ENCODE peak calls at places on chromosomes 2 and 18, in nine cellular contexts. C, J, M, R, T, D, S, A and H are unnamed samples.

GRCh38 chr2:228649876-228650275 is 468.4 kb upstream of the SPHKAP start:
- DNase-seq in A (no peak), J (no peak), C (no peak), M (no peak), S (no peak), D (no peak), T (no peak), R (no peak), H (no peak)

GRCh38 chr18:46199515-46200147 is 95.4 kb downstream of the HAUS1 start:
- DNase-seq in R (peak), S (no peak), J (peak), D (no peak), M (no peak), T (no peak), A (no peak), C (no peak), H (no peak)

GRCh38 chr2:71889991-71890684 is 257.5 kb downstream of the CYP26B1 start:
- DNase-seq in T (no peak), C (no peak), D (no peak), J (no peak), R (peak), A (no peak), S (no peak), M (no peak), H (no peak)

GRCh38 chr2:237680702-237681478 is 53.5 kb downstream of the LRRFIP1 start:
- DNase-seq in R (no peak), S (no peak), D (no peak), A (no peak), M (no peak), C (no peak), J (no peak), T (no peak), H (no peak)

GRCh38 chr2:33384562-33384961 is 91.9 kb upstream of the RASGRP3 start:
- DNase-seq in A (no peak), S (no peak), D (no peak), R (no peak), C (no peak), J (no peak), T (no peak), M (no peak), H (no peak)

GRCh38 chr18:59877366-59877765 is 22.4 kb upstream of the PMAIP1 start:
- DNase-seq in T (no peak), S (no peak), J (no peak), C (peak), D (no peak), M (no peak), R (no peak), A (no peak), H (no peak)

GRCh38 chr2:33136056-33136455 is 189.3 kb downstream of the LTBP1 start:
- DNase-seq in R (peak), M (no peak), C (no peak), T (no peak), A (no peak), S (no peak), D (no peak), J (no peak), H (no peak)

GRCh38 chr2:47782557-47783490 is at the start of gene MSH6:
- DNase-seq in D (peak), R (peak), M (peak), S (peak), A (peak), J (peak), C (peak), T (peak), H (peak)

GRCh38 chr2:114724513-114724912 is 282.1 kb downstream of the DPP10 start:
- DNase-seq in M (no peak), T (no peak), R (no peak), S (no peak), D (no peak), C (no peak), J (no peak), A (no peak), H (no peak)

GRCh38 chr18:52499018-52499417 is 159.0 kb downstream of the DCC start:
- DNase-seq in R (no peak), M (no peak), D (no peak), J (no peak), S (no peak), C (no peak), A (no peak), T (no peak), H (no peak)

GRCh38 chr2:230408244-230408842 is 7.7 kb upstream of the SP100 start:
- DNase-seq in T (no peak), C (no peak), D (no peak), M (no peak), R (peak), J (peak), A (peak), S (no peak), H (no peak)

GRCh38 chr18:63273170-63273925 is 46.2 kb downstream of the BCL2 start:
- DNase-seq in D (no peak), M (peak), C (no peak), J (no peak), R (no peak), T (no peak), S (no peak), A (no peak), H (no peak)

GRCh38 chr2:51469102-51469501 is 437.2 kb upstream of the NRXN1 start:
- DNase-seq in S (no peak), J (no peak), C (no peak), R (no peak), A (no peak), T (no peak), M (no peak), D (no peak), H (no peak)

GRCh38 chr18:3264362-3264761 is 2.4 kb downstream of the MYL12B start:
- DNase-seq in T (no peak), A (no peak), D (no peak), S (no peak), M (no peak), C (no peak), J (no peak), R (no peak), H (no peak)

GRCh38 chr18:49668583-49669290 is 106.9 kb downstream of the LIPG start:
- DNase-seq in D (no peak), A (no peak), M (no peak), C (no peak), J (no peak), S (no peak), T (no peak), R (peak), H (no peak)

GRCh38 chr18:79863946-79864725 is 66.4 kb downstream of the KCNG2 start:
- DNase-seq in R (no peak), M (no peak), D (no peak), S (peak), C (no peak), A (no peak), T (peak), J (no peak), H (no peak)

GRCh38 chr2:206173147-206173546 is 13.5 kb downstream of the EEF1B2 start:
- DNase-seq in R (no peak), J (no peak), A (no peak), T (no peak), S (no peak), D (no peak), M (no peak), C (no peak), H (no peak)

GRCh38 chr18:48735070-48735676 is 196.3 kb downstream of the CTIF start:
- DNase-seq in D (no peak), M (no peak), T (no peak), C (no peak), R (peak), A (peak), J (no peak), S (no peak), H (no peak)

GRCh38 chr18:1848716-1849115 is 722.6 kb downstream of the METTL4 start:
- DNase-seq in S (no peak), M (no peak), R (peak), J (no peak), T (no peak), A (peak), C (no peak), D (no peak), H (no peak)

GRCh38 chr18:80136679-80137078 is 27.6 kb downstream of the ADNP2 start:
- DNase-seq in J (no peak), M (no peak), R (no peak), S (no peak), T (no peak), C (no peak), D (no peak), A (no peak), H (peak)

GRCh38 chr2:201973316-201973715 is 60.3 kb upstream of the FZD7 start:
- DNase-seq in R (no peak), S (no peak), D (no peak), J (no peak), C (no peak), T (no peak), M (no peak), A (no peak), H (no peak)

GRCh38 chr2:3461781-3462492 is 57.4 kb downstream of the ADI1 start:
- DNase-seq in D (no peak), R (peak), S (no peak), C (peak), T (peak), J (peak), A (no peak), M (peak), H (no peak)

GRCh38 chr18:61502472-61502871 is 169.2 kb downstream of the CDH20 start:
- DNase-seq in S (no peak), A (no peak), T (no peak), C (peak), J (peak), D (no peak), R (peak), M (peak), H (peak)

GRCh38 chr2:195049372-195050031 is 607.5 kb upstream of the SLC39A10 start:
- DNase-seq in R (peak), S (no peak), J (no peak), M (no peak), T (no peak), A (peak), D (no peak), C (no peak), H (no peak)

GRCh38 chr2:135037831-135038230 is 9.4 kb downstream of the MAP3K19 start:
- DNase-seq in R (no peak), S (no peak), T (no peak), M (no peak), A (no peak), C (no peak), D (no peak), J (no peak), H (no peak)

GRCh38 chr2:105328281-105329196 is 996 bp downstream of the TGFBRAP1 start:
- DNase-seq in M (no peak), J (no peak), T (no peak), R (no peak), D (no peak), C (peak), S (peak), A (peak), H (no peak)

GRCh38 chr18:7844418-7844817 is 277.3 kb downstream of the PTPRM start:
- DNase-seq in J (no peak), D (no peak), A (peak), R (no peak), S (no peak), C (no peak), M (no peak), T (no peak), H (no peak)

GRCh38 chr2:132581917-132582316 is 88.1 kb downstream of the LYPD1 start:
- DNase-seq in S (no peak), D (no peak), R (no peak), A (peak), T (no peak), J (no peak), M (no peak), C (no peak), H (no peak)

GRCh38 chr2:235496239-235496621 is 2.4 kb downstream of the AGAP1 start:
- DNase-seq in T (no peak), S (no peak), J (no peak), A (no peak), C (no peak), D (no peak), M (no peak), R (no peak), H (no peak)

GRCh38 chr2:48423376-48423775 is 106.6 kb upstream of the STON1 start:
- DNase-seq in T (peak), D (no peak), C (no peak), S (no peak), M (no peak), A (peak), R (peak), J (peak), H (no peak)

GRCh38 chr2:216274194-216274593 is 98.1 kb downstream of the MARCHF4 start:
- DNase-seq in A (no peak), C (no peak), M (no peak), T (no peak), J (no peak), R (peak), D (no peak), S (no peak), H (no peak)

GRCh38 chr18:7626922-7627440 is 59.9 kb downstream of the PTPRM start:
- DNase-seq in T (no peak), D (no peak), J (peak), R (peak), S (no peak), C (no peak), A (peak), M (no peak), H (no peak)

GRCh38 chr2:145760781-145761649 is 1241.1 kb upstream of the ZEB2 start:
- DNase-seq in M (no peak), J (no peak), C (no peak), A (peak), R (peak), S (no peak), T (no peak), D (no peak), H (no peak)